ENCODE peak calls at places on chromosomes 11 and 22, in seven cellular contexts. C, N, O, A, B, H and D are unnamed samples.

GRCh38 chr11:92837595-92837994 is 131.9 kb upstream of the MTNR1B start:
- DNase-seq in H (no peak), A (no peak), B (no peak), O (no peak), N (no peak), C (no peak), D (no peak)

GRCh38 chr11:123597859-123598258 is 56.6 kb downstream of the SCN3B start:
- DNase-seq in N (no peak), B (no peak), C (no peak), A (no peak), H (no peak), O (no peak), D (no peak)

GRCh38 chr11:13105237-13105844 is 96.2 kb downstream of the RASSF10 start:
- DNase-seq in C (no peak), B (no peak), A (peak), N (no peak), H (no peak), O (peak), D (no peak)

GRCh38 chr22:44399196-44399837 is 86.6 kb upstream of the SHISAL1 start:
- DNase-seq in A (no peak), H (no peak), C (no peak), N (no peak), B (peak), O (no peak), D (no peak)

GRCh38 chr11:7892059-7892699 is 38.9 kb downstream of the OR10A6 start:
- DNase-seq in A (no peak), N (no peak), C (no peak), O (no peak), B (no peak), H (no peak), D (no peak)

GRCh38 chr11:77449060-77449521 is 24.8 kb downstream of the PAK1 start:
- DNase-seq in H (no peak), A (no peak), N (peak), B (no peak), O (no peak), C (no peak), D (no peak)

GRCh38 chr11:125773516-125773915 is 5.1 kb downstream of the PATE2 start:
- DNase-seq in B (no peak), N (no peak), O (no peak), H (no peak), A (no peak), C (no peak), D (no peak)

GRCh38 chr11:133964946-133965632 is 8.3 kb upstream of the IGSF9B start:
- DNase-seq in O (no peak), N (no peak), H (no peak), C (no peak), B (no peak), A (no peak), D (no peak)

GRCh38 chr22:49736538-49736937 is 91.1 kb downstream of the BRD1 start:
- DNase-seq in N (no peak), H (no peak), B (no peak), O (no peak), C (no peak), A (peak), D (no peak)

GRCh38 chr11:45091563-45092392 is 54.7 kb upstream of the PRDM11 start:
- DNase-seq in N (no peak), B (no peak), C (no peak), H (no peak), A (no peak), O (no peak), D (no peak)

GRCh38 chr22:50599816-50600454 is 658 bp upstream of the MAPK8IP2 start:
- DNase-seq in H (no peak), B (peak), A (peak), O (peak), N (no peak), C (peak), D (peak)

GRCh38 chr22:45998638-45999378 is 21.8 kb upstream of the WNT7B start:
- DNase-seq in H (no peak), N (no peak), O (no peak), B (no peak), A (no peak), C (no peak), D (no peak)

GRCh38 chr11:118529584-118530175 is 1.3 kb upstream of the TMEM25 start:
- DNase-seq in N (no peak), H (no peak), C (no peak), A (no peak), B (no peak), O (no peak), D (no peak)

GRCh38 chr11:68890490-68891231 is 13.0 kb downstream of the MRPL21 start:
- DNase-seq in B (no peak), C (no peak), A (peak), O (no peak), H (no peak), N (no peak), D (no peak)

GRCh38 chr22:38674888-38675287 is 6.9 kb upstream of the TOMM22 start:
- DNase-seq in A (no peak), N (no peak), H (no peak), O (no peak), B (no peak), C (no peak), D (no peak)

GRCh38 chr22:23158516-23159286 is 13.4 kb downstream of the RAB36 start:
- DNase-seq in N (no peak), H (no peak), C (no peak), A (no peak), B (no peak), O (no peak), D (no peak)

GRCh38 chr11:3154001-3154599 is 11.0 kb downstream of the OSBPL5 start:
- DNase-seq in N (no peak), C (no peak), B (no peak), O (peak), H (no peak), A (no peak), D (no peak)

GRCh38 chr22:50505276-50505775 is 2.2 kb downstream of the LMF2 start:
- DNase-seq in B (no peak), C (no peak), H (no peak), O (no peak), A (no peak), N (no peak), D (no peak)

GRCh38 chr11:8610532-8611116 is 16.6 kb upstream of the STK33 start:
- DNase-seq in A (no peak), O (no peak), B (no peak), N (no peak), H (no peak), C (no peak), D (peak)

GRCh38 chr22:45995405-45996101 is 18.6 kb upstream of the WNT7B start:
- DNase-seq in N (no peak), O (no peak), H (no peak), C (no peak), A (no peak), B (no peak), D (no peak)

GRCh38 chr11:94103476-94103875 is 25.2 kb upstream of the PANX1 start:
- DNase-seq in H (no peak), C (no peak), O (no peak), A (no peak), B (no peak), N (no peak), D (no peak)

GRCh38 chr11:125433454-125434121 is 62.5 kb downstream of the FEZ1 start:
- DNase-seq in O (peak), B (peak), N (no peak), A (peak), C (peak), H (no peak), D (peak)

GRCh38 chr22:41094036-41094435 is 1.6 kb downstream of the EP300 start:
- DNase-seq in O (no peak), H (no peak), A (peak), C (peak), N (no peak), B (no peak), D (no peak)

GRCh38 chr11:103532133-103532788 is 423.0 kb downstream of the DYNC2H1 start:
- DNase-seq in C (no peak), H (no peak), N (no peak), B (no peak), A (no peak), O (no peak), D (no peak)

GRCh38 chr11:63906585-63906984 is 10.4 kb downstream of the RCOR2 start:
- DNase-seq in H (no peak), B (no peak), N (no peak), A (peak), C (no peak), O (peak), D (no peak)

GRCh38 chr22:46031561-46031960 is 54.6 kb upstream of the WNT7B start:
- DNase-seq in N (no peak), C (no peak), O (no peak), B (no peak), H (no peak), A (no peak), D (no peak)

GRCh38 chr11:44899959-44900358 is 50.7 kb downstream of the TP53I11 start:
- DNase-seq in O (peak), C (peak), H (no peak), A (peak), N (peak), B (no peak), D (no peak)

GRCh38 chr22:17647452-17647851 is 8.9 kb downstream of the BCL2L13 start:
- DNase-seq in H (no peak), A (no peak), B (no peak), O (no peak), C (no peak), N (no peak), D (no peak)

GRCh38 chr11:15091620-15092019 is 18.2 kb downstream of the CALCB start:
- DNase-seq in N (no peak), C (no peak), O (no peak), H (no peak), A (no peak), B (no peak), D (no peak)

GRCh38 chr11:15093432-15093831 is 20.0 kb downstream of the CALCB start:
- DNase-seq in C (no peak), H (no peak), A (no peak), N (no peak), B (no peak), O (no peak), D (no peak)

GRCh38 chr11:15095736-15096228 is 18.9 kb upstream of the INSC start:
- DNase-seq in O (no peak), N (no peak), C (no peak), B (no peak), A (no peak), H (no peak), D (no peak)

GRCh38 chr11:15101072-15101701 is 13.5 kb upstream of the INSC start:
- DNase-seq in N (no peak), C (peak), O (peak), H (peak), A (peak), B (peak), D (no peak)

GRCh38 chr11:15097411-15097810 is 17.3 kb upstream of the INSC start:
- DNase-seq in B (no peak), C (no peak), A (no peak), O (no peak), H (no peak), N (no peak), D (no peak)
- TF ChIP-seq TAF1 in B (no peak), C (no peak), A (no peak), O (no peak), H (no peak), N (no peak), D (no peak)

DNA sequence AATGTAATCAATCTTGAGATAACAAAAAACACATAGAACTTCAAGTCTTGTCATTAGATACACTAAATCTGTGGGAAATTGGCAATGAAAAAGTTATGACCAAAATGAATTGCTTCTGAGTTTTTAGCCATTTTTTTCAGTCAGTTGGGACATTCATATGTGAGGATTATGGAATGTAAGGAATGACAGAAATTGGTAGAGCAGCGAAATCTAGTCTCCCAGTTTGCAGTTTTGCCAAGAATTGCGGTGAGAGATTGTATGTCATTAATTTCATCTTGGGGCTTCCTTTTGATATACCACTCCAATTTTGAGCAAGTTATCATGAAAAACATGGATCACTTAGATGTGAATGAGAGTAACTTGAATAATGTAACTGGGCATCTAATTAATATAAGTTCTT is 49.9 kb downstream of the SIK2 start:
- DNase-seq in B (no peak), N (no peak), C (no peak), O (no peak), A (no peak), H (no peak), D (no peak)
- TF ChIP-seq TAF1 in B (no peak), N (no peak), C (no peak), O (no peak), A (no peak), H (no peak), D (no peak)

GRCh38 chr11:130847517-130847916 is 68.8 kb downstream of the SNX19 start:
- DNase-seq in H (no peak), C (peak), A (no peak), O (no peak), B (no peak), N (no peak), D (no peak)
- TF ChIP-seq TAF1 in H (no peak), C (no peak), A (no peak), O (no peak), B (no peak), N (no peak), D (no peak)

GRCh38 chr22:33018232-33018864 is 39.8 kb downstream of the SYN3 start:
- DNase-seq in H (peak), C (peak), A (peak), O (peak), N (peak), B (no peak), D (peak)
- TF ChIP-seq TAF1 in H (no peak), C (no peak), A (no peak), O (no peak), N (no peak), B (no peak), D (no peak)

GRCh38 chr22:29623553-29624169 is 20.2 kb downstream of the NF2 start:
- DNase-seq in A (no peak), O (no peak), N (no peak), B (no peak), H (no peak), C (no peak), D (no peak)
- TF ChIP-seq TAF1 in A (no peak), O (no peak), N (no peak), B (no peak), H (no peak), C (no peak), D (no peak)

GRCh38 chr11:61603667-61604066 is 22.8 kb upstream of the SYT7 start:
- DNase-seq in B (no peak), H (no peak), O (no peak), A (no peak), C (no peak), N (no peak), D (no peak)
- TF ChIP-seq TAF1 in B (no peak), H (no peak), O (no peak), A (no peak), C (no peak), N (no peak), D (no peak)

DNA sequence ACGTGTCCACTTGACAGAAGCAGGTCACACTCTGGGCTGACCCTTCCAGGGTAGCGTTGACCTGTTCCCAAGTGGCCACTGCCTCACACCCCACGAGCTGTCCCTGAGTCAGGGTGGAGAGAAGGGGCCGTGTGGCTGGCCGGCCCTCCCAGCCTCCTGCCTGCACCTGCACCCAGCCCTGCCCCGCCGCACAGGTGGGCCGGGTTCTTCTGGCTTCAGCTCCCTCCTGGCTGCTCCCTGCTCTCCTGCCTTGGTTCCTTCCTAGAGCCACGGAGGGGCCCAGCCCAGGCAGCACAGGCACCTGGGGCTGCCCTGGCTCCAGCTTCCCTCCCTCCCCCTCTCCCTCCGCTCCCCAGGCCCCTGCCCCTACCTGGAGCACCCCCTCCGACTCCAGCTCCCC is 42.3 kb downstream of the MOB2 start:
- DNase-seq in C (no peak), H (no peak), N (no peak), O (no peak), B (no peak), A (no peak), D (no peak)
- TF ChIP-seq TAF1 in C (no peak), H (no peak), N (no peak), O (no peak), B (no peak), A (no peak), D (no peak)

GRCh38 chr11:114367244-114367957 is 32.9 kb downstream of the C11orf71 start:
- DNase-seq in N (no peak), B (no peak), H (no peak), C (no peak), A (peak), O (no peak), D (no peak)

GRCh38 chr11:114368918-114369680 is 31.2 kb downstream of the C11orf71 start:
- DNase-seq in C (no peak), H (no peak), N (no peak), B (no peak), A (peak), O (no peak), D (no peak)

GRCh38 chr11:114362958-114363357 is 37.4 kb downstream of the C11orf71 start:
- DNase-seq in B (no peak), O (no peak), A (no peak), H (no peak), C (no peak), N (no peak), D (no peak)

DNA sequence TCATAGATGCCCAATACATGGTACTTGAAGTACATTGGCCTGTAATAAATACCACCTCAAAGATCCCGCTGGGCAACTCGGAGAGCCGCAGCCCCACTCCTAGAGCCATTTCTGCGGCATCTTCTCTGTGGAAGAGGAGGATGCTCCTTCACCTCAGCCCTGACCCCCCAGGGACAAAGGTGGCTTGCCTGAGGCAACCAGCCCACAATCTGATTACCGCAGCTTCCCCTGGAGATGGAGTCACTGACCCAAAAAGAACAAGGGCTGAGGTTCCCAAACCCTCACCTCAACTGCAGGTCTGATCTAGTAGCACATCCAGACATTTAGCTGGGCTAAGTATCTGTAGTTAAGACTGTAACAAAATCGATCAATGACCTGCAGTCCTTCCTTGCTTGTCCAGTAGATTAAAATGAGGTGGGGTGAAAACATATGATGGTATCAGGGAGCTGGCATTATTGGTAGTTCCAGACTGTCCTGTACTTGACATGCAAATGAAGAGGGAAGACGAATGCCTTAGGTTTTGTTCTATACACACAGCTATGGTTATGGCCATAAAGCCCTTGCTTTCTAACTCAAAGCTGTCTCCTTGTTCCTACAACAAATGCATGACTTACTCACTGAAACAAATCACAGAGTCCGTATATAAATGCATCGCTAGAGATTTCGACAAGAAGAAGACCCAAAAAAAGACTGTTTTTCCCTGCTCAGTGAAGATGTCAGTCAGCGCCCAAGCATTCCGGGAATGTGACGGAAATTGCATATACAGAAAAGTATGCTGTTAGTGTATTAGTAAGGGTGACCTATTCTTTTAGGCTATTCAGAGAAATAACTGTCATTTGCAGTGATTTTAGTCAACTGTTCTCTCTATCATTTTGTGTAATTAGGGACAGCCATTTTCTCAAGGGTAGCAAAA is 33.7 kb downstream of the C11orf71 start:
- DNase-seq in N (no peak), B (no peak), H (no peak), O (no peak), A (no peak), C (no peak), D (no peak)
- TF ChIP-seq TAF1 in N (no peak), B (no peak), H (no peak), O (no peak), A (no peak), C (no peak), D (no peak)